ENCODE peak calls at places on chromosomes 16 and 17, in eight cellular contexts. One of them, this sample, is unnamed.

GRCh38 chr17:58974354-58974753 is 132.3 kb downstream of the TRIM37 start:
- DNase-seq in activated CD8-positive, alpha-beta T cell treated with anti-CD3 and anti-CD28 coated beads for 36 hours: no peak
- DNase-seq in hypothalamus: no peak
- DNase-seq in DMS 273 treated with DMSO at 0.1 percent for 48 hours: no peak
- DNase-seq in globus pallidus: no peak
- DNase-seq in EH: no peak
- DNase-seq in BJ: no peak
- DNase-seq in HFFc6: no peak
- DNase-seq in this sample: no peak

GRCh38 chr16:27690604-27691003 is 140.7 kb downstream of the KATNIP start:
- DNase-seq in globus pallidus: peak
- DNase-seq in DMS 273 treated with DMSO at 0.1 percent for 48 hours: peak
- DNase-seq in HFFc6: peak
- DNase-seq in activated CD8-positive, alpha-beta T cell treated with anti-CD3 and anti-CD28 coated beads for 36 hours: peak
- DNase-seq in hypothalamus: peak
- DNase-seq in EH: peak
- DNase-seq in BJ: no peak
- DNase-seq in this sample: peak

GRCh38 chr16:56860226-56861020 is 4.6 kb upstream of the SLC12A3 start:
- DNase-seq in DMS 273 treated with DMSO at 0.1 percent for 48 hours: no peak
- DNase-seq in EH: no peak
- DNase-seq in globus pallidus: no peak
- DNase-seq in BJ: no peak
- DNase-seq in hypothalamus: no peak
- DNase-seq in HFFc6: no peak
- DNase-seq in activated CD8-positive, alpha-beta T cell treated with anti-CD3 and anti-CD28 coated beads for 36 hours: peak
- DNase-seq in this sample: no peak

GRCh38 chr17:66445229-66445628 is 142.8 kb downstream of the PRKCA start:
- DNase-seq in globus pallidus: no peak
- DNase-seq in DMS 273 treated with DMSO at 0.1 percent for 48 hours: no peak
- DNase-seq in activated CD8-positive, alpha-beta T cell treated with anti-CD3 and anti-CD28 coated beads for 36 hours: no peak
- DNase-seq in hypothalamus: no peak
- DNase-seq in EH: peak
- DNase-seq in BJ: no peak
- DNase-seq in HFFc6: no peak
- DNase-seq in this sample: no peak

GRCh38 chr16:9007177-9007794 is 43.6 kb upstream of the USP7 start:
- DNase-seq in EH: no peak
- DNase-seq in HFFc6: peak
- DNase-seq in BJ: no peak
- DNase-seq in hypothalamus: no peak
- DNase-seq in globus pallidus: no peak
- DNase-seq in activated CD8-positive, alpha-beta T cell treated with anti-CD3 and anti-CD28 coated beads for 36 hours: no peak
- DNase-seq in DMS 273 treated with DMSO at 0.1 percent for 48 hours: no peak
- DNase-seq in this sample: no peak

GRCh38 chr16:81468269-81468902 is 23.8 kb downstream of the CMIP start:
- DNase-seq in hypothalamus: no peak
- DNase-seq in globus pallidus: no peak
- DNase-seq in HFFc6: no peak
- DNase-seq in EH: no peak
- DNase-seq in activated CD8-positive, alpha-beta T cell treated with anti-CD3 and anti-CD28 coated beads for 36 hours: no peak
- DNase-seq in DMS 273 treated with DMSO at 0.1 percent for 48 hours: no peak
- DNase-seq in BJ: no peak
- DNase-seq in this sample: no peak

GRCh38 chr17:81113158-81113724 is 52.1 kb upstream of the PVALEF start:
- DNase-seq in EH: no peak
- DNase-seq in BJ: no peak
- DNase-seq in hypothalamus: no peak
- DNase-seq in globus pallidus: no peak
- DNase-seq in DMS 273 treated with DMSO at 0.1 percent for 48 hours: no peak
- DNase-seq in activated CD8-positive, alpha-beta T cell treated with anti-CD3 and anti-CD28 coated beads for 36 hours: no peak
- DNase-seq in HFFc6: no peak
- DNase-seq in this sample: no peak

GRCh38 chr16:70156207-70156978 is 17.2 kb upstream of the CLEC18C start:
- DNase-seq in DMS 273 treated with DMSO at 0.1 percent for 48 hours: no peak
- DNase-seq in hypothalamus: no peak
- DNase-seq in EH: no peak
- DNase-seq in globus pallidus: no peak
- DNase-seq in BJ: no peak
- DNase-seq in HFFc6: no peak
- DNase-seq in activated CD8-positive, alpha-beta T cell treated with anti-CD3 and anti-CD28 coated beads for 36 hours: no peak
- DNase-seq in this sample: no peak